ENCODE peak calls at places on chromosomes 11 and 22, in eight cellular contexts. R is cardiac muscle cell; A is HCT116; B is LNCaP clone FGC; L is AG04450; S is stomach; E is CD8-positive, alpha-beta T cell; Q is SJCRH30. P is an unnamed sample.

GRCh38 chr11:104451193-104451592 is 287.2 kb upstream of the PDGFD start:
- DNase-seq in L (no peak), A (no peak), Q (no peak), B (no peak), E (no peak), R (peak), S (no peak), P (no peak)

GRCh38 chr11:31810779-31811647 is at the start of gene PAX6:
- DNase-seq in S (no peak), A (peak), E (peak), Q (peak), B (no peak), L (no peak), R (peak), P (no peak)

GRCh38 chr11:100625041-100625440 is 62.0 kb upstream of the ARHGAP42 start:
- DNase-seq in A (no peak), L (no peak), Q (peak), S (no peak), R (peak), E (no peak), B (no peak), P (no peak)

GRCh38 chr11:78231962-78232459 is 43.3 kb downstream of the USP35 start:
- DNase-seq in Q (no peak), E (no peak), A (no peak), S (no peak), L (peak), R (no peak), B (no peak), P (peak)

GRCh38 chr11:9662273-9662672 is 1.6 kb upstream of the SWAP70 start:
- DNase-seq in Q (no peak), E (no peak), B (no peak), L (no peak), R (no peak), S (no peak), A (no peak), P (no peak)

GRCh38 chr22:39598017-39598965 is 27.7 kb downstream of the CACNA1I start:
- DNase-seq in E (peak), B (peak), L (no peak), Q (no peak), S (peak), R (peak), A (peak), P (no peak)

GRCh38 chr11:96741068-96741467 is 351.3 kb downstream of the JRKL start:
- DNase-seq in L (no peak), S (no peak), R (no peak), Q (no peak), B (no peak), A (no peak), E (no peak), P (peak)

GRCh38 chr22:40237788-40238424 is 60.2 kb downstream of the TNRC6B start:
- DNase-seq in L (no peak), R (no peak), E (no peak), Q (no peak), S (no peak), B (no peak), A (no peak), P (no peak)

GRCh38 chr11:122883682-122883981 is 1.1 kb downstream of the JHY start:
- DNase-seq in L (no peak), E (no peak), B (no peak), S (no peak), R (no peak), A (no peak), Q (no peak), P (no peak)

GRCh38 chr11:130815921-130816320 is 100.4 kb downstream of the SNX19 start:
- DNase-seq in Q (no peak), R (no peak), S (no peak), L (no peak), B (no peak), A (no peak), E (no peak), P (no peak)

GRCh38 chr22:37176464-37177061 is 11.5 kb downstream of the C1QTNF6 start:
- DNase-seq in L (no peak), Q (no peak), E (no peak), R (no peak), A (no peak), S (peak), B (no peak), P (peak)

GRCh38 chr22:17703811-17704210 is 65.3 kb downstream of the BCL2L13 start:
- DNase-seq in A (no peak), Q (no peak), E (no peak), L (no peak), R (no peak), S (no peak), B (no peak), P (no peak)

GRCh38 chr22:33000342-33001280 is 57.6 kb downstream of the SYN3 start:
- DNase-seq in A (no peak), R (peak), E (no peak), L (no peak), B (no peak), Q (peak), S (peak), P (no peak)

DNA sequence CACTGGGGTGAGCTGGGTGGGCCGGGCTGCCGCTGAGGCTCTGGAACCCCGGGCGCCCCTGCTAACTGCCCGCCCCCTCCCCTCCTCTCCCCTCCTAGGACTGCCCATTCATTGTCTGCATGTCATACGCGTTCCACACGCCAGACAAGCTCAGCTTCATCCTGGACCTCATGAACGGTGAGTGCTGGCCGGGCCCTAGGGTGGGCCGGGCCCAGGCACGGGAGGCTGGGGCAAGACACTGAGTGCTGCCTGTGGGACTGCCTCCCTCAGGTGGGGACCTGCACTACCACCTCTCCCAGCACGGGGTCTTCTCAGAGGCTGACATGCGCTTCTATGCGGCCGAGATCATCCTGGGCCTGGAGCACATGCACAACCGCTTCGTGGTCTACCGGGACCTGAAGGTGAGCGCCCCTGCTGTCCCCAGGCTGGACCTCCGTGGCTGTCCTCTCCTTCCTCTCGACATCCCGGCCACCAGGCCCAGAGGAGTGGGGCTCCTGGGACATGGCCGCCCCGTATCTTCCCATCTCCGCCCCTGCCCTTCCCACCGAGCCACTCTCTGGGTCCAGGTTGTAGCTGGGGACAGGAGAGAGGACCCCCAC is 7.5 kb upstream of the ANKRD13D start:
- DNase-seq in A (no peak), R (no peak), Q (no peak), B (no peak), S (no peak), L (no peak), E (peak), P (no peak)
- H3K4me3 ChIP-seq in A (no peak), R (no peak), Q (no peak), B (no peak), S (no peak), L (no peak), E (no peak), P (no peak)

GRCh38 chr11:789951-790350 is at the start of gene CEND1:
- DNase-seq in B (no peak), Q (no peak), E (no peak), S (no peak), L (no peak), R (no peak), A (no peak), P (no peak)

GRCh38 chr11:792535-792821 is 2.6 kb upstream of the CEND1 start:
- DNase-seq in L (no peak), A (no peak), S (no peak), E (no peak), B (no peak), R (no peak), Q (no peak), P (no peak)

GRCh38 chr11:791658-792534 is 2.0 kb upstream of the CEND1 start:
- DNase-seq in E (no peak), Q (peak), S (no peak), B (no peak), L (no peak), A (no peak), R (no peak), P (no peak)

GRCh38 chr11:788953-789940 is 643 bp downstream of the CEND1 start:
- DNase-seq in E (no peak), L (no peak), A (no peak), S (no peak), R (no peak), Q (peak), B (no peak), P (no peak)

GRCh38 chr11:790721-791564 is 1.1 kb upstream of the CEND1 start:
- DNase-seq in L (no peak), R (peak), A (no peak), E (no peak), S (no peak), Q (peak), B (no peak), P (no peak)
- H3K4me3 ChIP-seq in L (no peak), R (no peak), A (no peak), E (no peak), S (no peak), Q (no peak), B (no peak), P (no peak)

GRCh38 chr11:32991427-32991826 is 24.3 kb upstream of the DEPDC7 start:
- DNase-seq in S (no peak), B (no peak), A (no peak), Q (no peak), L (no peak), R (no peak), E (no peak), P (no peak)
- H3K4me3 ChIP-seq in S (no peak), B (no peak), A (no peak), Q (no peak), L (no peak), R (no peak), E (no peak), P (no peak)

GRCh38 chr22:36010090-36010489 is 18.5 kb downstream of the RBFOX2 start:
- DNase-seq in E (no peak), B (no peak), L (no peak), R (peak), S (no peak), Q (no peak), A (no peak), P (no peak)
- H3K4me3 ChIP-seq in E (no peak), B (no peak), L (no peak), R (no peak), S (no peak), Q (no peak), A (no peak), P (no peak)